ENCODE peak calls at places on chromosomes 11 and 22, in five cellular contexts. K, X, S, E and Q are unnamed samples. For H3K36me3, the result is how much of the 10 kb centered on the place peaks cover.

GRCh38 chr11:16967347-16967662 is 46.9 kb downstream of the PLEKHA7 start:
- DNase-seq in K (no peak), X (no peak), S (no peak), E (no peak), Q (no peak)

GRCh38 chr22:30890689-30891442 is 77.7 kb downstream of the MORC2 start:
- DNase-seq in K (peak), X (peak), S (no peak), E (no peak), Q (peak)

GRCh38 chr11:47552086-47552580 is 799 bp downstream of the CELF1 start:
- DNase-seq in K (peak), X (no peak), S (no peak), E (no peak), Q (no peak)

GRCh38 chr22:46982635-46983034 is 220.2 kb downstream of the TBC1D22A start:
- DNase-seq in K (no peak), X (no peak), S (no peak), E (no peak), Q (no peak)

GRCh38 chr11:33633251-33634003 is 67.2 kb downstream of the C11orf91 start:
- DNase-seq in K (no peak), X (peak), S (no peak), E (no peak), Q (no peak)

GRCh38 chr11:112967082-112967481 is 5.9 kb downstream of the NCAM1 start:
- DNase-seq in K (no peak), X (no peak), S (no peak), E (no peak), Q (no peak)

GRCh38 chr22:38428714-38429113 is 26.3 kb downstream of the KCNJ4 start:
- DNase-seq in K (no peak), X (no peak), S (no peak), E (no peak), Q (no peak)

GRCh38 chr11:114233755-114234154 is 62.4 kb upstream of the NNMT start:
- DNase-seq in K (no peak), X (no peak), S (no peak), E (no peak), Q (no peak)

GRCh38 chr22:43483266-43483665 is 71.5 kb downstream of the MPPED1 start:
- DNase-seq in K (no peak), X (no peak), S (no peak), E (peak), Q (no peak)

GRCh38 chr11:211295-211694 is 3.8 kb downstream of the RIC8A start:
- DNase-seq in K (no peak), X (no peak), S (no peak), E (no peak), Q (no peak)

GRCh38 chr22:37155971-37156370 is 6.3 kb upstream of the IL2RB start:
- DNase-seq in K (no peak), X (no peak), S (no peak), E (no peak), Q (no peak)

GRCh38 chr11:67384851-67385366 is 6.9 kb upstream of the RAD9A start:
- DNase-seq in K (no peak), X (no peak), S (no peak), E (no peak), Q (no peak)

GRCh38 chr11:36249271-36249670 is 40.0 kb downstream of the COMMD9 start:
- DNase-seq in K (no peak), X (no peak), S (no peak), E (no peak), Q (no peak)

GRCh38 chr22:37133304-37134018 is 16.3 kb downstream of the IL2RB start:
- DNase-seq in K (no peak), X (no peak), S (no peak), E (no peak), Q (no peak)

GRCh38 chr11:5689551-5689983 is at the start of gene TRIM22:
- DNase-seq in K (peak), X (peak), S (peak), E (no peak), Q (no peak)

GRCh38 chr11:16925495-16926065 is 88.6 kb downstream of the PLEKHA7 start:
- DNase-seq in K (peak), X (peak), S (no peak), E (peak), Q (no peak)

GRCh38 chr22:35312198-35313059 is 12.7 kb downstream of the TOM1 start:
- DNase-seq in K (peak), X (peak), S (no peak), E (no peak), Q (peak)

GRCh38 chr22:18057568-18058209 is 20.1 kb upstream of the PEX26 start:
- DNase-seq in K (peak), X (peak), S (peak), E (no peak), Q (no peak)

GRCh38 chr11:116986521-116987105 is 111.6 kb downstream of the SIK3 start:
- DNase-seq in K (no peak), X (no peak), S (no peak), E (no peak), Q (no peak)

GRCh38 chr22:11253000-11253511 is 4274.9 kb upstream of the OR11H1 start:
- DNase-seq in K (no peak), X (no peak), S (no peak), E (peak), Q (peak)

GRCh38 chr11:45709264-45709663 is 43.8 kb upstream of the CHST1 start:
- DNase-seq in K (no peak), X (no peak), S (no peak), E (no peak), Q (no peak)

GRCh38 chr11:42647993-42648392 is 663.8 kb upstream of the API5 start:
- DNase-seq in K (no peak), X (no peak), S (no peak), E (no peak), Q (no peak)

GRCh38 chr11:112025682-112026081 is 474 bp downstream of the DLAT start:
- DNase-seq in K (no peak), X (no peak), S (no peak), E (no peak), Q (no peak)

GRCh38 chr22:18121436-18122253 is 11.0 kb downstream of the TUBA8 start:
- DNase-seq in K (no peak), X (no peak), S (no peak), E (no peak), Q (no peak)

GRCh38 chr11:89119426-89119825 is 53.6 kb upstream of the GRM5 start:
- DNase-seq in K (no peak), X (no peak), S (no peak), E (no peak), Q (no peak)

GRCh38 chr11:22728600-22729394 is 62.4 kb downstream of the GAS2 start:
- DNase-seq in K (no peak), X (no peak), S (no peak), E (no peak), Q (no peak)

GRCh38 chr11:67606477-67607295 is at the start of gene NDUFV1:
- DNase-seq in K (peak), X (peak), S (peak), E (peak), Q (peak)

GRCh38 chr11:8544807-8545206 is 49.2 kb downstream of the STK33 start:
- DNase-seq in K (no peak), X (no peak), S (no peak), E (no peak), Q (no peak)

GRCh38 chr22:32758866-32759385 is 42.6 kb upstream of the TIMP3 start:
- DNase-seq in K (no peak), X (no peak), S (no peak), E (no peak), Q (no peak)

GRCh38 chr11:103877221-103877620 is 159.2 kb upstream of the DDI1 start:
- DNase-seq in K (no peak), X (no peak), S (no peak), E (no peak), Q (no peak)

GRCh38 chr11:10561947-10562346 is 6.5 kb downstream of the LYVE1 start:
- DNase-seq in K (no peak), X (no peak), S (no peak), E (no peak), Q (no peak)

GRCh38 chr22:25747245-25747944 is 5.4 kb downstream of the MYO18B start:
- DNase-seq in K (no peak), X (peak), S (no peak), E (no peak), Q (no peak)

GRCh38 chr22:48780597-48781277 is 1046.9 kb downstream of the BRD1 start:
- DNase-seq in K (no peak), X (no peak), S (no peak), E (no peak), Q (no peak)

GRCh38 chr11:7513210-7514098 is at the start of gene PPFIBP2:
- DNase-seq in K (peak), X (peak), S (peak), E (peak), Q (peak)

GRCh38 chr11:6607190-6607635 is 3.6 kb downstream of the ILK start:
- DNase-seq in K (no peak), X (no peak), S (no peak), E (no peak), Q (no peak)

GRCh38 chr11:128714881-128715280 is 21.0 kb downstream of the FLI1 start:
- DNase-seq in K (no peak), X (no peak), S (no peak), E (no peak), Q (no peak)

GRCh38 chr11:122750047-122750446 is 88.3 kb upstream of the CRTAM start:
- DNase-seq in K (no peak), X (no peak), S (no peak), E (no peak), Q (no peak)

GRCh38 chr11:122746611-122747305 is 91.2 kb downstream of the UBASH3B start:
- DNase-seq in K (no peak), X (no peak), S (no peak), E (peak), Q (no peak)

GRCh38 chr11:122751298-122752070 is 86.8 kb upstream of the CRTAM start:
- DNase-seq in K (no peak), X (no peak), S (no peak), E (peak), Q (no peak)

GRCh38 chr11:122747358-122747757 is 90.9 kb upstream of the CRTAM start:
- DNase-seq in K (no peak), X (no peak), S (no peak), E (no peak), Q (no peak)

DNA sequence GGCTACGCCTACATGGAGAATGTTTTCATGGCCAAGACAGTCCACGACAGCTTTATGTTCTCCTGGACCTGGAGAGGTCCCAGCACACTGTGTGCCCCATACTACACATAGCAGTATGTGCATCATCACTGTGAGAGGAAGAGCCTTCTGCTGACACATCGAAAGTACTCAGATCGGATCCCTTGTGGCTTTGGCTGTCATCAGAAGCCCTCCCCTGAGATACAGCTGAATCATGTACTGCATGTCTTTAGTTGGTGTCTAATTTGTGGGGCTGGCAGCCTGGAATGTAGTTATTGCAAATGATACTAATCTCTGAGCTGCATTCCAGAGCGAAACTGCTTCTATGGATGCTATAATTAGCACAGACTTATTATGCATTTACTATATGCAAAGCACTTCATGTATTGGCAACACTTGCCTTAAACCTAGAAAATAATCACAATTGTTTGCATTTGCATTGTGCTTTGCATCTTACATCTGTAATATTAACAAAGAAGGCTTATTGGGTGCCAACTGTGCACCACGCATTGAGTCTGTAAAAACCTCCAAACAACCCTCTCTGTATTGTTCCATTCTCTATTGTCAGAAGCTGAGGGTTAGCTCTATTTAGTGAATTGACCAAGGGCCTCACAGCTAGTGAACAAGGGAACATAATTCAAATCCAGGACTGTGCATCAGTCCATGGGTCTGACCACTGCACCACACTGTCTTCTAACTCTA is 89.2 kb upstream of the CRTAM start:
- DNase-seq in K (no peak), X (peak), S (peak), E (no peak), Q (no peak)
- TF ChIP-seq EP300 in K (no peak), X (peak), S (no peak), E (peak), Q (no peak)

GRCh38 chr11:72005347-72006260 is 6.9 kb downstream of the IL18BP start:
- DNase-seq in K (no peak), X (no peak), S (no peak), E (no peak), Q (no peak)
- H3K36me3 ChIP-seq in K (under half), X (under half), S (under half), E (half or more), Q (half or more)

GRCh38 chr11:65887723-65888162 is 528 bp downstream of the FIBP start:
- DNase-seq in K (no peak), X (no peak), S (no peak), E (no peak), Q (no peak)

GRCh38 chr11:65892661-65893317 is 2.3 kb downstream of the CCDC85B start:
- DNase-seq in K (no peak), X (no peak), S (no peak), E (no peak), Q (no peak)

GRCh38 chr11:65891180-65892136 is 985 bp downstream of the CCDC85B start:
- DNase-seq in K (peak), X (no peak), S (no peak), E (no peak), Q (no peak)

GRCh38 chr11:65888163-65888814 is at the start of gene FIBP:
- DNase-seq in K (peak), X (peak), S (peak), E (peak), Q (peak)

DNA sequence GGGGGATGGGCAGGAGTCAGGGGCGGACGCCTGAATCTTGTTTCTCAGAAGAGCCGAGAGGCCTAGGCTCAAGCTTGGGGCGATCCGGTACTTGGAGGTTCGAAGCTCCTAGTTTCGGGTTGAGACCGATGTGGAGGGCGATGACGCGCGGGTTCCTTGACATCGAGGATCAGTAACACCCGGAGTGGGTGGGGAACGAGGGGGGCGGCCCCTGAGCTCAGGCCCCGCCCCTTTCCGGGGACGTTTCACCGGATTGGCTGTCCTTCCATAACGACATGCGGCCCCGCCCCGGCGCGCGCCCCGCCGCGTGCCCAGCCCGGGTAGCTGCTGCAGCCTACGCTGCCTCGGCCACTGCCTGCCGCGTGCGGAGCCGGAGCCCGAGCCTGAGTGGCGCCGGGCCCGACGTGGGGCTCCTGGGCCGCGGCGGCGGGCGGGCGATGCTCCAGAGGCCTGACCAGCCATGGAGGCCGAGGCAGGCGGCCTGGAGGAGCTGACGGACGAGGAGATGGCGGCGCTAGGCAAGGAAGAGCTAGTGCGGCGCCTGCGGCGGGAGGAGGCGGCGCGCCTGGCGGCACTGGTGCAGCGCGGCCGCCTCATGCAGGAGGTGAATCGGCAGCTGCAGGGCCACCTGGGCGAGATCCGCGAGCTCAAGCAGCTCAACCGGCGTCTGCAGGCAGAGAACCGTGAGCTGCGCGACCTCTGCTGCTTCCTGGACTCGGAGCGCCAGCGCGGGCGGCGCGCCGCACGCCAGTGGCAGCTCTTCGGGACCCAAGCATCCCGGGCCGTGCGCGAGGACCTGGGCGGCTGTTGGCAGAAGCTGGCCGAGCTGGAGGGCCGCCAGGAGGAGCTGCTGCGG is at the start of gene CCDC85B:
- DNase-seq in K (peak), X (peak), S (peak), E (peak), Q (peak)
- TF ChIP-seq CTCF in K (peak), X (peak), S (peak), E (peak), Q (no peak)

GRCh38 chr22:45263790-45264269 is 20.9 kb upstream of the UPK3A start:
- DNase-seq in K (peak), X (peak), S (peak), E (peak), Q (peak)

GRCh38 chr22:45262195-45262930 is 21.7 kb upstream of the KIAA0930 start:
- DNase-seq in K (no peak), X (no peak), S (no peak), E (no peak), Q (no peak)

GRCh38 chr22:45262931-45263789 is 21.6 kb upstream of the UPK3A start:
- DNase-seq in K (no peak), X (peak), S (no peak), E (peak), Q (no peak)

GRCh38 chr22:45268167-45268957 is 16.4 kb upstream of the UPK3A start:
- DNase-seq in K (peak), X (peak), S (no peak), E (peak), Q (peak)

GRCh38 chr22:45265546-45265945 is 19.2 kb upstream of the UPK3A start:
- DNase-seq in K (no peak), X (no peak), S (no peak), E (no peak), Q (no peak)
- TF ChIP-seq EP300 in K (no peak), X (no peak), S (no peak), E (no peak), Q (no peak)

GRCh38 chr11:64201524-64201923 is 5.0 kb upstream of the FERMT3 start:
- DNase-seq in K (no peak), X (no peak), S (no peak), E (no peak), Q (no peak)
- H3K36me3 ChIP-seq in K (under half), X (under half), S (under half), E (half or more), Q (half or more)

DNA sequence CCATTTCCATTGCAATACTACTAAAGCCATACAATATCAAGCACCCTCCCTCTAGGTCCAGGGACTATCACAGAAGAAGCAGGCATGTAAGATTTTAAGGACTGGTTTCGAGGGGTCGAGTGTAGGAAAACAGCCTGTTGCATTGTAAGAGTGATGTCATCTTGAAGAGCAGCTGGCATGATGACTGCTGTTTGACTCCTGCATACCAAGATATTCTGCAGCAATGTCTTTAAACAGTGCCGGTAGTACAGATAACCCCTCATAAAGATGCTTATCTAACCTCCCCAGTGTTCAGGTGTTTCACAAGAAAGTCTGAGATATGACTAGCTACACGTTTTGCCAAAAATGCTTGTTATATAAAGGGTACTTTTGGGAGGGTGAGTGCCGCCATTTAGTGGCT is 11.9 kb downstream of the FAM111A start:
- DNase-seq in K (no peak), X (no peak), S (no peak), E (no peak), Q (no peak)
- TF ChIP-seq CTCF in K (no peak), X (no peak), S (no peak), E (no peak), Q (no peak)

GRCh38 chr11:96052921-96053631 is 129.2 kb upstream of the MTMR2 start:
- DNase-seq in K (no peak), X (no peak), S (no peak), E (no peak), Q (no peak)
- TF ChIP-seq EP300 in K (no peak), X (no peak), S (no peak), E (no peak), Q (no peak)

GRCh38 chr11:118373263-118373662 is 13.9 kb downstream of the UBE4A start:
- DNase-seq in K (no peak), X (no peak), S (no peak), E (no peak), Q (no peak)
- H3K36me3 ChIP-seq in K (under half), X (under half), S (under half), E (half or more), Q (half or more)